ENCODE peak calls at places on chromosomes 7 and 10, in seven cellular contexts. S is heart right ventricle, D is foreskin fibroblast, Q is body of pancreas, A is ovary, E is RWPE2, V is H1. Z is an unnamed sample.

GRCh38 chr10:73340121-73340520 is 18.5 kb downstream of the CFAP70 start:
- DNase-seq in Q (no peak), S (no peak), V (no peak), A (no peak), E (no peak), D (no peak), Z (no peak)

GRCh38 chr7:92730808-92731207 is 105.6 kb downstream of the CDK6 start:
- DNase-seq in Q (no peak), S (no peak), D (no peak), E (no peak), A (no peak), V (no peak), Z (no peak)

GRCh38 chr10:77592510-77592909 is 45.1 kb downstream of the KCNMA1 start:
- DNase-seq in D (no peak), S (no peak), A (no peak), Q (no peak), E (no peak), V (no peak), Z (no peak)

GRCh38 chr10:59079386-59080226 is 96.8 kb upstream of the PHYHIPL start:
- DNase-seq in D (peak), E (no peak), V (no peak), Q (no peak), S (no peak), A (no peak), Z (peak)

GRCh38 chr10:58217612-58218011 is 50.1 kb downstream of the IPMK start:
- DNase-seq in Q (no peak), V (no peak), E (no peak), D (no peak), S (no peak), A (no peak), Z (no peak)

GRCh38 chr7:157662110-157662791 is 325.4 kb downstream of the DNAJB6 start:
- DNase-seq in E (no peak), A (peak), V (no peak), S (no peak), D (no peak), Q (no peak), Z (no peak)

GRCh38 chr7:141362580-141363435 is 188.4 kb upstream of the AGK start:
- DNase-seq in V (no peak), E (no peak), Q (no peak), S (no peak), A (no peak), D (peak), Z (peak)

GRCh38 chr10:48251525-48252353 is 22.8 kb downstream of the FRMPD2 start:
- DNase-seq in S (no peak), D (no peak), Q (peak), E (no peak), V (no peak), A (no peak), Z (no peak)

GRCh38 chr7:136528329-136528728 is 340.1 kb upstream of the CHRM2 start:
- DNase-seq in A (no peak), Q (no peak), D (peak), E (no peak), S (no peak), V (no peak), Z (peak)

GRCh38 chr10:78868861-78869260 is 199.9 kb upstream of the ZMIZ1 start:
- DNase-seq in D (no peak), A (no peak), V (no peak), E (no peak), Q (no peak), S (no peak), Z (no peak)

DNA sequence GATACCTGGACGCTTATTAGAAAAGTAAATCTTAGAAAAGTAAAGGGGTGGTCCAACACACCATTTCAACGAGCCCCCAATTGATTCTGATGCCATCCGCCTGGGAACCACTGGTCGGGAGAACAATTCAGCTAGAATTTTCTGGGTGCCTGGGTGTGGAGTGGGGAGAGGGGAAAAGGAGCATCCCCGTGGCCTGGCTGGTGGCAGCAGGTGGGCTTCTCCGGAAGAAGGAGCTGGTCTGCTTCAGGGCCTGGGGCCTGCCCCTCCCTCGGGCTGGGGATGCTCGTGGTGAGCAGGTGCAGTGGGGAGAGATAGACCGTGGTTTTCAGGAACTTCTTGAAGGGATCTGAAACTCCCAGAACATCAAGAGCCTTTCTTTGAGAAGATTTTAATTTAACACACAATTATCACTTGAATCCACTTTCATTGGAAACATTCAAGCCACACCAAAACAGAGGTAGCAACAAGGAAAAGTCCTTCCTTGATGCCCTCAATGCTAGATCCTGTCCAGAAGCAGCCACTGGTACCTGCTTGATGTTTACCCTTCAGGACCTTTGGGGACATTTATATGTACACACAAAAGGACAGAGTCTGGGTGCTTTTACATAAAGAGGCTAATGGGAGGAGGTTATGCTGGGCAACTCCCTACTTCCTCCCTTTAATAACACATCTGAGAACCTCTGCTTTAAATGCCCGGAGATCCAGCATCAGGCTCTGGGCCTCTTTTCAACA is 39.7 kb upstream of the DUSP5 start:
- DNase-seq in E (no peak), V (no peak), A (no peak), Q (no peak), D (no peak), S (no peak), Z (no peak)
- H3K4me3 ChIP-seq in E (no peak), V (no peak), A (no peak), Q (no peak), D (no peak), S (no peak), Z (no peak)

GRCh38 chr10:64426745-64427144 is 905.5 kb downstream of the REEP3 start:
- DNase-seq in D (no peak), V (no peak), S (no peak), A (no peak), E (no peak), Q (no peak), Z (no peak)

GRCh38 chr10:64430690-64431323 is 909.6 kb downstream of the REEP3 start:
- DNase-seq in V (peak), Q (peak), S (no peak), D (no peak), A (no peak), E (no peak), Z (peak)
- TF ChIP-seq CTCF in V (peak), Q (peak), S (no peak), D (no peak), A (no peak), E (peak), Z (peak)

GRCh38 chr7:50564171-50564570 is 1.0 kb downstream of the DDC start:
- DNase-seq in V (no peak), S (no peak), E (no peak), Q (no peak), D (no peak), A (no peak), Z (no peak)

GRCh38 chr7:50562126-50562525 is 3.1 kb downstream of the DDC start:
- DNase-seq in S (no peak), D (no peak), V (no peak), A (no peak), E (no peak), Q (no peak), Z (no peak)

GRCh38 chr7:50565977-50566376 is 772 bp upstream of the DDC start:
- DNase-seq in S (no peak), V (no peak), E (no peak), A (no peak), Q (no peak), D (no peak), Z (no peak)

GRCh38 chr7:50565559-50565916 is 333 bp upstream of the DDC start:
- DNase-seq in D (no peak), V (no peak), A (no peak), S (no peak), E (no peak), Q (no peak), Z (no peak)

GRCh38 chr7:50564630-50565558 is at the start of gene DDC:
- DNase-seq in E (no peak), S (no peak), Q (peak), V (no peak), A (no peak), D (no peak), Z (no peak)
- H3K4me3 ChIP-seq in E (no peak), S (no peak), Q (no peak), V (no peak), A (no peak), D (no peak), Z (no peak)

DNA sequence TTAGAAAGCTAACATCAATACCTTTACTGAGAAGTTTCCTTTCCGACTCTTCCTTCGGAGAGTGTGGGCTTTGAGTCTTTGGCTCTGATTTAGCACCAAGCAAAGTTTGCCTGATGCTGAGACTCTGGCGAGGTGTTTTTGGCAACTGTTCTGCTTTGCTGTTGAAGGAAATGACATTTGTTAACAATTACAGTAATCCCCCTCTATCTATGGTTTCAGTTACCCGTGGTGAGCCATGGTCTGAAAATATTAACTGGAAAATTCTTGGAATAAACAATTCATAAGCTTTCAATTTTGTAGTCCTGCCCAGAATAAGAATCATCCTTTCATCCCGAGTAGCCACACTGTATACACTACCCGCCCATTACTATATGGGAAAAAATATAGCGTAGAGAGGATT is 126.3 kb downstream of the ARHGAP21 start:
- DNase-seq in D (no peak), Q (no peak), V (no peak), S (no peak), A (no peak), E (no peak), Z (no peak)
- TF ChIP-seq CTCF in D (no peak), Q (no peak), V (no peak), S (no peak), A (no peak), E (no peak), Z (no peak)

GRCh38 chr10:3106908-3107425 is 39.6 kb downstream of the PFKP start:
- DNase-seq in V (no peak), A (no peak), Q (no peak), E (no peak), S (no peak), D (no peak), Z (peak)
- H3K4me3 ChIP-seq in V (no peak), A (no peak), Q (no peak), E (no peak), S (no peak), D (no peak), Z (peak)

GRCh38 chr7:100247152-100247757 is 27.5 kb downstream of the PVRIG start:
- DNase-seq in D (peak), S (no peak), A (peak), Q (no peak), V (peak), E (peak), Z (peak)
- TF ChIP-seq CTCF in D (no peak), S (no peak), A (no peak), Q (peak), V (peak), E (no peak), Z (peak)

GRCh38 chr7:22728416-22729029 is 1.5 kb downstream of the IL6 start:
- DNase-seq in V (no peak), S (no peak), A (no peak), D (no peak), E (no peak), Q (no peak), Z (no peak)

GRCh38 chr7:22724861-22725260 is 2.1 kb upstream of the IL6 start:
- DNase-seq in S (no peak), Q (no peak), V (no peak), E (no peak), D (no peak), A (no peak), Z (no peak)

GRCh38 chr7:22726849-22727792 is at the start of gene IL6:
- DNase-seq in D (peak), A (peak), S (peak), E (peak), Q (peak), V (no peak), Z (peak)

GRCh38 chr7:22725585-22725984 is 1.4 kb upstream of the IL6 start:
- DNase-seq in S (no peak), E (no peak), V (no peak), Q (no peak), A (no peak), D (no peak), Z (no peak)

GRCh38 chr7:22726345-22726848 is 603 bp upstream of the IL6 start:
- DNase-seq in V (no peak), S (peak), D (peak), A (peak), E (peak), Q (peak), Z (peak)
- H3K4me3 ChIP-seq in V (peak), S (peak), D (peak), A (peak), E (peak), Q (no peak), Z (peak)

GRCh38 chr10:133174689-133175263 is 14.8 kb downstream of the KNDC1 start:
- DNase-seq in E (no peak), A (no peak), S (no peak), Q (no peak), D (no peak), V (no peak), Z (no peak)

GRCh38 chr10:133177380-133178157 is 17.6 kb downstream of the KNDC1 start:
- DNase-seq in E (no peak), V (no peak), S (no peak), Q (no peak), D (no peak), A (no peak), Z (no peak)

GRCh38 chr10:133170092-133170491 is 10.1 kb downstream of the KNDC1 start:
- DNase-seq in D (no peak), V (no peak), S (no peak), E (no peak), A (no peak), Q (no peak), Z (no peak)

GRCh38 chr10:133176546-133176945 is 16.5 kb downstream of the KNDC1 start:
- DNase-seq in V (no peak), D (no peak), A (no peak), E (no peak), Q (no peak), S (no peak), Z (no peak)

GRCh38 chr10:133173860-133174523 is 14.0 kb downstream of the KNDC1 start:
- DNase-seq in E (no peak), Q (no peak), S (no peak), V (no peak), A (no peak), D (no peak), Z (no peak)
- TF ChIP-seq CTCF in E (no peak), Q (no peak), S (no peak), V (no peak), A (no peak), D (no peak), Z (no peak)

GRCh38 chr10:122112625-122113160 is 123.7 kb downstream of the TACC2 start:
- DNase-seq in S (peak), E (peak), D (peak), A (peak), Q (peak), V (peak), Z (peak)

GRCh38 chr10:122114156-122114747 is 125.3 kb downstream of the TACC2 start:
- DNase-seq in S (peak), D (no peak), A (no peak), E (no peak), V (no peak), Q (peak), Z (no peak)

GRCh38 chr10:122115874-122116273 is 126.9 kb downstream of the TACC2 start:
- DNase-seq in Q (no peak), D (no peak), A (no peak), V (no peak), E (no peak), S (no peak), Z (no peak)

GRCh38 chr10:122113161-122113944 is 124.4 kb downstream of the TACC2 start:
- DNase-seq in Q (peak), S (peak), E (no peak), D (peak), A (peak), V (no peak), Z (no peak)

DNA sequence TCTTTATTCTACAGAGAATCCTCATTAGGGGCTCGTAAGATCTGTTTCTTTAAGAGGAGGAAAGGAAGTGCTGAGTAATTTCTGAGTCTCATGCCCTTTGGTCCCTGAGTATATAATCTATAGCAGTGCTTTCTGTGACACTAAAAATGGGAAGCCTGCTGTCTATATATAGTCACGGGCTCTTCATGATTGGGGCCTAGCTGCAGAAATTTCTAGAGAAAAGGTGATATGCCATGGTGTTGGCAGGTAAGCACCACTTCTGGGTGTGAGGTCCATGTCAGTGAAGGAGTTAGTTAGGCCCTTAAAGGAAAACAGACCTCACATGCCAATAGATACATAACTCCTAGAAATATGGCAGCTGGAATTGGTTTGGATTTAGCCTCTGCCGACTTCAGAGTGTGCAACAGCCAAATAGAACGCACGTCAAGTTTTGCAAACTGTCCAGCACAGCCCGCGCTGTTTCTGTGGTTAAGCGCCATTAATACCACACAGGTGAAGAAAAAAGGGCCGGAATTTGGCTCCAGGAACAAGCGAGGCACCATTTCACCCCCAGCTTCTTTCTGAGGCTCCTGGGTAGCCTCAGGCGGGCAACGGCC is 123.2 kb downstream of the TACC2 start:
- DNase-seq in S (no peak), E (no peak), A (peak), Q (no peak), V (no peak), D (peak), Z (no peak)
- H3K4me3 ChIP-seq in S (peak), E (peak), A (peak), Q (no peak), V (peak), D (peak), Z (peak)

GRCh38 chr10:111593578-111593977 is 516.7 kb downstream of the ADRA2A start:
- DNase-seq in E (no peak), Q (no peak), V (no peak), A (no peak), D (no peak), S (no peak), Z (no peak)

GRCh38 chr10:111590703-111591102 is 513.9 kb downstream of the ADRA2A start:
- DNase-seq in Q (no peak), D (no peak), S (no peak), V (no peak), A (no peak), E (no peak), Z (no peak)

GRCh38 chr10:111598433-111599059 is 521.7 kb downstream of the ADRA2A start:
- DNase-seq in S (no peak), V (peak), E (no peak), A (peak), D (no peak), Q (peak), Z (peak)

GRCh38 chr10:111600772-111601171 is 523.9 kb downstream of the ADRA2A start:
- DNase-seq in A (no peak), E (no peak), Q (peak), S (peak), V (no peak), D (no peak), Z (no peak)

DNA sequence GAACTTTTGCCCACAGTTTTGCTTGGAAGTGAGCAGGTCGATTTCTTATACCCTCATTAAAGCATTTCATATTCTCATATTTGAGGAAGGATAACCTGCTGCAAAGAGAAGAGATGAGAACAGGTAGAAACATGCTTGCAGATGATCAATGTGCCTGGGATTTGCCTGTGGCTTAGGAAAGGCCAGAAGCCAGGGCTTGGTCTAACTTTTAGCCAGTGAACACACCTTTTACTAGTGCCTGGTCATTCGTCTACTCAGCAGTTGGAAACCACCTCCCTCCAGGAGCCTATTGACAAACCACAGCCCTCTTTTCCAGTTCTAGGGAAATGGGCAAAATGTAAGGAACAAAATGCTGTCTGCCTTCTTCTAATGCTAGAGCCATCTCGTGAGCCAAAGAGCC is 518.3 kb downstream of the ADRA2A start:
- DNase-seq in D (no peak), S (no peak), A (no peak), V (no peak), E (no peak), Q (no peak), Z (no peak)
- TF ChIP-seq CTCF in D (no peak), S (no peak), A (no peak), V (no peak), E (no peak), Q (no peak), Z (no peak)

Z was measured in retinal pigment epithelial cell.